ENCODE peak calls at places on chromosomes 13 and 19, in four cellular contexts. M is HepG2, T is H1, N is K562. H is an unnamed sample.

GRCh38 chr19:29843180-29844051 is 31.6 kb downstream of the CCNE1 start:
- DNase-seq in M (no peak), T (peak), N (peak), H (no peak)

GRCh38 chr13:21405309-21405708 is 53.8 kb downstream of the ZDHHC20 start:
- DNase-seq in M (no peak), T (no peak), N (no peak), H (no peak)

GRCh38 chr13:42396501-42396900 is 124.5 kb downstream of the AKAP11 start:
- DNase-seq in M (no peak), T (no peak), N (no peak), H (no peak)

GRCh38 chr13:111609631-111610030 is 289.2 kb downstream of the TEX29 start:
- DNase-seq in M (no peak), T (no peak), N (no peak), H (no peak)

GRCh38 chr19:55283548-55284393 is at the start of gene BRSK1:
- DNase-seq in M (no peak), T (peak), N (peak), H (peak)

GRCh38 chr13:28429685-28430290 is 65.1 kb downstream of the FLT1 start:
- DNase-seq in M (no peak), T (no peak), N (no peak), H (no peak)

GRCh38 chr19:41936416-41936850 is 8.2 kb upstream of the ERFL start:
- DNase-seq in M (no peak), T (no peak), N (no peak), H (no peak)

GRCh38 chr19:14769201-14769600 is 9.2 kb downstream of the ADGRE2 start:
- DNase-seq in M (no peak), T (no peak), N (no peak), H (no peak)

GRCh38 chr13:34611678-34612077 is 330.4 kb upstream of the NBEA start:
- DNase-seq in M (no peak), T (no peak), N (no peak), H (no peak)

GRCh38 chr19:31668916-31669315 is 319.7 kb upstream of the TSHZ3 start:
- DNase-seq in M (no peak), T (no peak), N (no peak), H (no peak)

GRCh38 chr13:106151056-106151699 is 384.3 kb downstream of the EFNB2 start:
- DNase-seq in M (no peak), T (no peak), N (no peak), H (peak)

GRCh38 chr13:60230593-60230992 is 66.9 kb upstream of the DIAPH3 start:
- DNase-seq in M (no peak), T (no peak), N (peak), H (no peak)

GRCh38 chr19:3725640-3726310 is 17.6 kb downstream of the TJP3 start:
- DNase-seq in M (no peak), T (peak), N (peak), H (peak)

GRCh38 chr13:112171570-112171965 is 104.6 kb downstream of the SOX1 start:
- DNase-seq in M (no peak), T (no peak), N (no peak), H (no peak)

GRCh38 chr19:9883231-9883758 is 48.2 kb downstream of the PIN1 start:
- DNase-seq in M (no peak), T (no peak), N (no peak), H (peak)

GRCh38 chr13:25232937-25233515 is 54.3 kb downstream of the MTMR6 start:
- DNase-seq in M (peak), T (no peak), N (peak), H (peak)

GRCh38 chr19:18167975-18168645 is 5.5 kb upstream of the IFI30 start:
- DNase-seq in M (no peak), T (peak), N (peak), H (no peak)

GRCh38 chr13:39684531-39685137 is 29.2 kb downstream of the COG6 start:
- DNase-seq in M (peak), T (no peak), N (no peak), H (peak)

GRCh38 chr19:18932216-18932841 is 8.7 kb downstream of the HOMER3 start:
- DNase-seq in M (no peak), T (peak), N (peak), H (peak)

GRCh38 chr13:62625214-62625613 is 1209.6 kb upstream of the PCDH20 start:
- DNase-seq in M (no peak), T (no peak), N (no peak), H (no peak)

GRCh38 chr19:19106061-19106551 is 32.2 kb downstream of the TMEM161A start:
- DNase-seq in M (no peak), T (peak), N (no peak), H (no peak)

GRCh38 chr19:30671622-30672051 is 299.5 kb downstream of the ZNF536 start:
- DNase-seq in M (no peak), T (no peak), N (no peak), H (no peak)

GRCh38 chr19:10237702-10238101 is 6.6 kb upstream of the S1PR2 start:
- DNase-seq in M (no peak), T (no peak), N (no peak), H (no peak)

GRCh38 chr19:33772102-33772857 is 24.4 kb upstream of the KCTD15 start:
- DNase-seq in M (no peak), T (no peak), N (no peak), H (no peak)

GRCh38 chr13:25046985-25047660 is 48.8 kb upstream of the PABPC3 start:
- DNase-seq in M (no peak), T (peak), N (no peak), H (no peak)

GRCh38 chr19:53634768-53635167 is 3.0 kb downstream of the DPRX start:
- DNase-seq in M (peak), T (no peak), N (no peak), H (no peak)

GRCh38 chr19:8208119-8208709 is 956 bp upstream of the CERS4 start:
- DNase-seq in M (no peak), T (peak), N (no peak), H (no peak)

DNA sequence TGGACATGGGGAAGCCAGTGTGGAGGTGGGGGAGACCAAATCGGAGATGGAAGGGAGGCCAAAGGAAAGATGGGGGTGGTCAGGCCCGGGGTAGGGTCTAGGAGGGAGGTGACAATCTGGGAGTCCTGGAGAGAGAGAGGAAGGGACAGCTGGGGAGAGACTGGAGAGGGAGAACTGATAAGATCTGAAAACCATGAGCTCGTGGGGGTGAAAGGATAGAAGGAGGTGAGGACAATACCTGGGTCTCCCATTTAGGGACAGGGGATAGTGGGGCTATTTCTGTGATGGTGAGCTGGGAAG is 1.4 kb downstream of the HSD11B1L start:
- DNase-seq in M (no peak), T (no peak), N (no peak), H (no peak)
- TF ChIP-seq ZNF274 in M (no peak), T (no peak), N (no peak), H (no peak)

GRCh38 chr13:98156259-98156658 is 13.4 kb downstream of the FARP1 start:
- DNase-seq in M (no peak), T (no peak), N (no peak), H (no peak)

GRCh38 chr13:98158172-98158907 is 15.4 kb downstream of the FARP1 start:
- DNase-seq in M (no peak), T (no peak), N (no peak), H (no peak)

GRCh38 chr13:98157609-98158008 is 14.7 kb downstream of the FARP1 start:
- DNase-seq in M (no peak), T (no peak), N (no peak), H (no peak)

GRCh38 chr13:98157188-98157587 is 14.3 kb downstream of the FARP1 start:
- DNase-seq in M (no peak), T (no peak), N (no peak), H (no peak)

DNA sequence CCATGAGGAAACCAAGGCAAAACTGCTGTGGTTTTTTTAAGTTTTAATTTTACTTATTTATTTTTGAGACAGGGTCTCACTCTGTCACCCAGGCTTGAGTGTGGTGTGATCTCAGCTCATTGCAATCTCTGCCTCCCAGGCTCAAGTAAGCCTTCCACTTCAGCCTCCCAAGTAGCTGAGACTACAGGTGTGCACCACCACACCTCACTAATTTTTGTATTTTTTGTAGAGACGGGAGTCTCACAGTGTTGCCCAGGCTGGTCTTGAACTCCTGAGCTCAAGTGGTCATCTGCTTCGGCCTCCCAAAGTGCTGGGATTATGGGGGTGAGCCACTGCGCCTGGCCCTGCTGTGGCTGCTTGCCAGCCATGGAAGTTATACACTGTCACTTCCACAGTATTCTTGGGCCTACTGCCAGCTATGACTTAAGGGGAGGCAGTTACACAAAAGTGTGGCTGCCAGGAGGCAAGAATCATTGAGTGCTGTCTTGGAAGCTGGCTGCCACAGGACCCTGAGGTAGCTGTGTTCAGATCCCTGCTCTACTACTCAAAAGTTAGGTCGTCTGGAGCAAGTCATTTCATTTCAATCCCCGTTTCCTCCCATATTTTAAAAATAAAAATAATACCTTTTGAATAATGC is 12.7 kb downstream of the FARP1 start:
- DNase-seq in M (no peak), T (no peak), N (no peak), H (no peak)
- TF ChIP-seq ATF3 in M (no peak), T (no peak), N (no peak), H (no peak)

GRCh38 chr19:38656171-38656981 is 8.9 kb downstream of the ACTN4 start:
- DNase-seq in M (peak), T (no peak), N (no peak), H (no peak)
- TF ChIP-seq FOSL1 in M (no peak), T (no peak), N (no peak), H (no peak)

GRCh38 chr19:56740478-56740877 is 68.9 kb upstream of the ZNF835 start:
- DNase-seq in M (no peak), T (no peak), N (no peak), H (no peak)
- TF ChIP-seq ZNF274 in M (no peak), T (no peak), N (no peak), H (no peak)

GRCh38 chr19:35902870-35903475 is 644 bp downstream of the HCST start:
- DNase-seq in M (no peak), T (no peak), N (no peak), H (no peak)
- TF ChIP-seq ATF3 in M (no peak), T (no peak), N (no peak), H (no peak)

GRCh38 chr19:48965033-48965805 is at the start of gene FTL:
- DNase-seq in M (peak), T (peak), N (peak), H (peak)
- TF ChIP-seq FOSL1 in M (no peak), T (no peak), N (no peak), H (no peak)

GRCh38 chr13:44362394-44363040 is 11.1 kb upstream of the SERP2 start:
- DNase-seq in M (no peak), T (no peak), N (no peak), H (no peak)

GRCh38 chr13:44365008-44365407 is 8.6 kb upstream of the SERP2 start:
- DNase-seq in M (no peak), T (no peak), N (no peak), H (peak)

GRCh38 chr13:44365899-44366298 is 7.7 kb upstream of the SERP2 start:
- DNase-seq in M (peak), T (no peak), N (no peak), H (no peak)

GRCh38 chr13:44364019-44364418 is 9.6 kb upstream of the SERP2 start:
- DNase-seq in M (peak), T (no peak), N (no peak), H (no peak)

GRCh38 chr13:44364601-44365000 is 9.0 kb upstream of the SERP2 start:
- DNase-seq in M (peak), T (no peak), N (no peak), H (peak)
- TF ChIP-seq ZNF274 in M (no peak), T (no peak), N (no peak), H (no peak)

DNA sequence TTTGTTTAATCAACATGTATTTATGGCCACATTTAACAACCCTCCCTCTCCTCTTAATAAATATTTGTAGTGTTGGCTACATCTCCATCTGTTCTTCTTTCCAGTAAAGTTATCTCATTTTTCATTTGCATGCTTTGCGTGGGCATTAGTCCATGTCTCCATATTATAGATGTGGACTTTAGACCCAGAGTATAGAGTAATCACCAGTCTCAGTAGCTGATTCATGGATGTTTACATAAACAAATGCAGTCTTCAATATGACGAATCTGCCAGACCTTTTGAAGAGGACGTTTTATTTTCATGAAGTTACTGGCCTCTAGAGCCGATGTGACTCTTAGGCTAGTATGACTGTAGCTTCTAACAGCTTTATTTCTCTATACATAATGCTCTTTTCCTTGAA is 1546.2 kb downstream of the OLFM4 start:
- DNase-seq in M (no peak), T (no peak), N (no peak), H (no peak)
- TF ChIP-seq ATF3 in M (no peak), T (no peak), N (no peak), H (no peak)